ENCODE peak calls at places on chromosome 22, in seven cellular contexts. T, I, E, B, S, P and V are unnamed samples.

GRCh38 chr22:49193901-49194465 is 633.7 kb downstream of the BRD1 start:
- DNase-seq in T (peak), I (no peak), E (no peak), B (no peak), S (no peak), P (no peak), V (no peak)

GRCh38 chr22:35792501-35792900 is 74.8 kb downstream of the APOL5 start:
- DNase-seq in T (no peak), I (no peak), E (no peak), B (no peak), S (no peak), P (no peak), V (no peak)

GRCh38 chr22:35257321-35258143 is at the start of gene HMGXB4:
- DNase-seq in T (peak), I (peak), E (peak), B (peak), S (peak), P (peak), V (peak)

GRCh38 chr22:16777284-16777924 is 47.8 kb downstream of the XKR3 start:
- DNase-seq in T (no peak), I (no peak), E (no peak), B (no peak), S (no peak), P (no peak), V (no peak)

GRCh38 chr22:20977516-20978170 is 4.5 kb upstream of the LZTR1 start:
- DNase-seq in T (no peak), I (no peak), E (no peak), B (no peak), S (no peak), P (no peak), V (no peak)

GRCh38 chr22:24482586-24482985 is 12.5 kb upstream of the UPB1 start:
- DNase-seq in T (no peak), I (no peak), E (no peak), B (no peak), S (no peak), P (no peak), V (no peak)

GRCh38 chr22:43848366-43849171 is 13.7 kb downstream of the SULT4A1 start:
- DNase-seq in T (peak), I (no peak), E (peak), B (peak), S (no peak), P (no peak), V (no peak)

GRCh38 chr22:17198188-17199130 is 20.8 kb downstream of the ADA2 start:
- DNase-seq in T (peak), I (no peak), E (no peak), B (peak), S (peak), P (peak), V (no peak)

GRCh38 chr22:28252539-28252938 is 333.5 kb upstream of the PITPNB start:
- DNase-seq in T (no peak), I (no peak), E (no peak), B (no peak), S (no peak), P (no peak), V (no peak)

GRCh38 chr22:43313497-43314474 is 29.4 kb downstream of the SCUBE1 start:
- DNase-seq in T (peak), I (no peak), E (peak), B (peak), S (peak), P (peak), V (no peak)

GRCh38 chr22:22408731-22409696 is 99.5 kb downstream of the ZNF280B start:
- DNase-seq in T (no peak), I (no peak), E (no peak), B (no peak), S (no peak), P (no peak), V (no peak)

GRCh38 chr22:46150615-46151423 is 493 bp downstream of the PPARA start:
- DNase-seq in T (peak), I (peak), E (peak), B (no peak), S (peak), P (peak), V (peak)

GRCh38 chr22:46592390-46592872 is 27.8 kb upstream of the GRAMD4 start:
- DNase-seq in T (no peak), I (peak), E (peak), B (no peak), S (peak), P (peak), V (peak)

GRCh38 chr22:35835267-35835997 is 117.8 kb downstream of the APOL5 start:
- DNase-seq in T (no peak), I (no peak), E (no peak), B (no peak), S (no peak), P (no peak), V (no peak)

GRCh38 chr22:42645938-42646568 is 3.1 kb downstream of the CYB5R3 start:
- DNase-seq in T (no peak), I (no peak), E (no peak), B (no peak), S (peak), P (no peak), V (no peak)

GRCh38 chr22:46457502-46458488 is 79.6 kb downstream of the CELSR1 start:
- DNase-seq in T (no peak), I (no peak), E (no peak), B (no peak), S (no peak), P (no peak), V (no peak)

DNA sequence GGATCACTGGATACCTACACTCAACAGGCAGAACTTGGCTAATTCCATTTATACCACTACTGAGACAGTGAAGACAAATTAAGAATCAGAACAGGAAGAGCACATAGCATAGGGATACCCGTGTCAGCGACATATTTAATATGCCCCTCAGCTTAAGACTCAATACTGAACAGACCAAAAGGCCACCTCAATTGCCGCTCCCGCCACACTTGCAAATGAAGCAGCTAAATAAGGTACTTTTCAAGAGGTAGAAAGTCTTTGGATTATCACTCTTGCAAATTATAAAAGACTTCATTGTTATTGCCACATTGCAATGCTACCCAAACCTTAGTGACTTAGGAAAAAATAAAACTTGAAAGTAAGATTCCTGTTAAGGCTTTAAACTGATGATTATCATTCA is 3.1 kb downstream of the DDX17 start:
- DNase-seq in T (no peak), I (no peak), E (no peak), B (no peak), S (no peak), P (no peak), V (no peak)
- H3K27ac ChIP-seq in T (peak), I (no peak), E (peak), B (peak), S (no peak), P (no peak), V (no peak)

DNA sequence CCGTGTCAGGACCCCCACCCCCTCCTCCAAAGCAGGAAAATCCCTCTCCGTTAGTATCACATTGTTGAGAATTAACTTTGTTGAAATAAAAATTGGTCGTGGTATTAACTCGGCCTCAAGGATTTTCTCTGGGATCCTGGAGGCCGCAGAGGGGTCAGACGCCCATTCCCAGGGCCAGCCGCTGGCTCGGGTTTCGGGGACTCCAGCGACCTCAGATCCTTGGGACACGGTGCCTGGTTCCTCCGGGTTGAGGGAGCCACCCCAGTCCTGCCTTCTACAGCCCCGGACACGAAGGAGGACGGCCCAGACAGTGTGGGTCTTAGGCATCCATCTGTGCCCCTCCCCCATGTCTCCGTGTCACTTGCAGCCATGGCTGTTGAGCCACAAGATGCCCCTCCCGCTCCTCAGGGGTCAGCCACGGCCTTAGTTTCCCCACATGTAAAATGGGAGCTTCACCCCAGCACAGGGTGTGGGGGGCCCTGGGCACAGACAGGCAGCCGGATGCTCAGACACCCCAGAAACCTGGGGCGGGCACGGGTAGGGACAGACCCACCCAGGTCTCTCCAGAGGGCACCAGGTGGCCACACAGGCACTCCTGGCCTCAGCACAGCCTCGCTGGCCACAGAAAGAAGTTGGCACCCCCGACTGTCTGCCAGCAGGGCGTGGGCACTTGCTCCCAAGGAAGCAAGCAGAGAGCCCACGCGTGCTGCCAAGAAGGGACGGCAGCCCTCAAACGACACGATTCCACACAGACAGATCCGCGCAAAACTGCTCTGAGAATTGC is 15.5 kb downstream of the GP1BB start:
- DNase-seq in T (no peak), I (no peak), E (no peak), B (no peak), S (no peak), P (no peak), V (no peak)
- H3K27ac ChIP-seq in T (no peak), I (no peak), E (no peak), B (no peak), S (no peak), P (no peak), V (no peak)

GRCh38 chr22:33811208-33811607 is 109.1 kb downstream of the LARGE1 start:
- DNase-seq in T (no peak), I (no peak), E (no peak), B (peak), S (no peak), P (no peak), V (no peak)
- H3K27ac ChIP-seq in T (no peak), I (no peak), E (peak), B (no peak), S (no peak), P (peak), V (no peak)

GRCh38 chr22:32799516-32799915 is 2.0 kb upstream of the TIMP3 start:
- DNase-seq in T (no peak), I (no peak), E (no peak), B (no peak), S (no peak), P (no peak), V (no peak)

GRCh38 chr22:32802291-32802826 is 854 bp downstream of the TIMP3 start:
- DNase-seq in T (no peak), I (no peak), E (no peak), B (no peak), S (no peak), P (no peak), V (no peak)

GRCh38 chr22:32801436-32802290 is at the start of gene TIMP3:
- DNase-seq in T (peak), I (peak), E (peak), B (peak), S (peak), P (peak), V (no peak)

GRCh38 chr22:32801001-32801435 is 487 bp upstream of the TIMP3 start:
- DNase-seq in T (no peak), I (no peak), E (no peak), B (no peak), S (no peak), P (no peak), V (no peak)

GRCh38 chr22:32800158-32800557 is 1.3 kb upstream of the TIMP3 start:
- DNase-seq in T (no peak), I (no peak), E (peak), B (no peak), S (peak), P (no peak), V (no peak)
- H3K27ac ChIP-seq in T (no peak), I (no peak), E (peak), B (no peak), S (peak), P (peak), V (no peak)

DNA sequence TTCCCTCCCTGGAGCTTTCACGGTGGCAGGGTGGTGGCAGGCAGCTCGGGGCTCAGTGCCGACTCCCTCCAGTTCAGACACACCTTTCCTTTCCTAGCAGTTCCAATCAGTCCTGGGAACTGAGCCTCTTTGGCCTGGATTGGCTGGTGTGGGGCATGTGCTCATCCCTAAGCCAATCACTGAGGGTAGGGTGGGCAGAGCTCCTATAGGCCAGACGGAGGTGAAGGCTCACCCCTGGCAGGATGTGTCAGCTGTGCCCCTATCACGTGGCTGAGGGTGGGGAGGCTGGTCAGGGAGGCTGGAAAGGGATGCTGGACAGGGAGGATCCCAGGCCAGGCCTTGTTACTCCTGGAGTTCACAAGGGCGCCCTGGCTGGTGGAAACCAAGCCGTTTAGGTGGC is 40.2 kb downstream of the CACNA1I start:
- DNase-seq in T (no peak), I (no peak), E (no peak), B (no peak), S (no peak), P (no peak), V (no peak)
- H3K27ac ChIP-seq in T (no peak), I (no peak), E (no peak), B (no peak), S (no peak), P (no peak), V (no peak)

GRCh38 chr22:37498289-37498909 is 12.2 kb upstream of the MFNG start:
- DNase-seq in T (no peak), I (no peak), E (no peak), B (peak), S (peak), P (no peak), V (peak)
- H3K27ac ChIP-seq in T (no peak), I (no peak), E (no peak), B (no peak), S (no peak), P (peak), V (no peak)

GRCh38 chr22:41403532-41404318 is 22.0 kb downstream of the TEF start:
- DNase-seq in T (peak), I (peak), E (peak), B (peak), S (peak), P (peak), V (peak)

GRCh38 chr22:41408665-41409064 is 26.9 kb downstream of the TEF start:
- DNase-seq in T (no peak), I (no peak), E (no peak), B (no peak), S (peak), P (no peak), V (no peak)

GRCh38 chr22:41410311-41410751 is 28.6 kb downstream of the TEF start:
- DNase-seq in T (peak), I (peak), E (peak), B (no peak), S (peak), P (peak), V (no peak)

GRCh38 chr22:41405588-41405987 is 23.8 kb downstream of the TEF start:
- DNase-seq in T (no peak), I (no peak), E (no peak), B (no peak), S (peak), P (no peak), V (no peak)

GRCh38 chr22:41407433-41407832 is 25.7 kb downstream of the TEF start:
- DNase-seq in T (no peak), I (no peak), E (no peak), B (no peak), S (no peak), P (no peak), V (no peak)
- H3K27ac ChIP-seq in T (no peak), I (peak), E (no peak), B (no peak), S (no peak), P (no peak), V (no peak)

GRCh38 chr22:19722915-19723164 is 499 bp upstream of the GP1BB start:
- DNase-seq in T (no peak), I (no peak), E (no peak), B (no peak), S (no peak), P (no peak), V (no peak)

GRCh38 chr22:19723165-19723989 is at the start of gene GP1BB:
- DNase-seq in T (no peak), I (no peak), E (no peak), B (peak), S (peak), P (peak), V (no peak)

GRCh38 chr22:19721486-19722172 is 1.7 kb upstream of the GP1BB start:
- DNase-seq in T (no peak), I (no peak), E (no peak), B (no peak), S (peak), P (peak), V (no peak)

GRCh38 chr22:19720999-19721485 is 2.3 kb upstream of the GP1BB start:
- DNase-seq in T (no peak), I (no peak), E (no peak), B (no peak), S (no peak), P (peak), V (no peak)

DNA sequence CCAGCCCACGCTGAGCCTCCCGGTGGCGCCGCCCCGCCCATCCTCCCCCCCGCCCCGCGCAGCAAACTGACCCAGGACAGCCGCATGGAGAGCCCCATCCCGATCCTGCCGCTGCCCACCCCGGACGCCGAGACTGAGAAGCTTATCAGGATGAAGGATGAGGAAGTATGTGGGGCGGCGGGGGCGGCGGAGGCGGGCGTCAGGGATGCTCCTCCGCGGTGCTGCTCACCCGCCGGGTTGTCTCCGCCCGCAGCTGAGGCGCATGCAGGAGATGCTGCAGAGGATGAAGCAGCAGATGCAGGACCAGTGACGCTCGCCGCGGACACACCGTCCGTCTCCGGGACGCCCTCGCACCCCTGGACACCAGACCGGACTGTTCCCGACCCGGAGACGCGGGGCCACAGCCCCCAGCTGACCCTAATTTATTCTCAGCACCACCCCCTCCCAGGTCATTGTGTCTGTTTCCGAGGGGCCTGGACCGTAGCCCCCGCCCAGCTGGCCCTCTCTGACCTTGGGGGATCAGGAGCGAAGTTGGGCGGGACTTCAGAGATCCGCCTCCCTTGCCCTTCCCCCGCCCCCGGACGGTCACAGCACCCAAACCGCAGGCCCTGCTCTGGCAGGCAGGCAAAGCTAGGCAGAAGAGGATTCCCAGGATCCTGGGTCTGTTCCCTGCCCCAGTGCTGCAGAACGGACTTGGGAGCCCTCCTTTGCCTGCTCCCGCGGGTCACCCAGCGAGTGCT is 994 bp upstream of the GP1BB start:
- DNase-seq in T (no peak), I (no peak), E (no peak), B (peak), S (peak), P (peak), V (no peak)
- H3K27ac ChIP-seq in T (no peak), I (no peak), E (no peak), B (peak), S (peak), P (peak), V (no peak)

GRCh38 chr22:29998627-29999026 is 81.6 kb upstream of the HORMAD2 start:
- DNase-seq in T (no peak), I (no peak), E (no peak), B (no peak), S (no peak), P (no peak), V (no peak)

GRCh38 chr22:29994027-29994715 is 86.1 kb upstream of the HORMAD2 start:
- DNase-seq in T (no peak), I (no peak), E (no peak), B (no peak), S (no peak), P (no peak), V (no peak)

GRCh38 chr22:29997516-29997915 is 82.7 kb upstream of the HORMAD2 start:
- DNase-seq in T (no peak), I (no peak), E (no peak), B (no peak), S (no peak), P (no peak), V (no peak)

GRCh38 chr22:29992341-29993275 is 87.7 kb upstream of the HORMAD2 start:
- DNase-seq in T (no peak), I (no peak), E (no peak), B (no peak), S (no peak), P (no peak), V (no peak)

DNA sequence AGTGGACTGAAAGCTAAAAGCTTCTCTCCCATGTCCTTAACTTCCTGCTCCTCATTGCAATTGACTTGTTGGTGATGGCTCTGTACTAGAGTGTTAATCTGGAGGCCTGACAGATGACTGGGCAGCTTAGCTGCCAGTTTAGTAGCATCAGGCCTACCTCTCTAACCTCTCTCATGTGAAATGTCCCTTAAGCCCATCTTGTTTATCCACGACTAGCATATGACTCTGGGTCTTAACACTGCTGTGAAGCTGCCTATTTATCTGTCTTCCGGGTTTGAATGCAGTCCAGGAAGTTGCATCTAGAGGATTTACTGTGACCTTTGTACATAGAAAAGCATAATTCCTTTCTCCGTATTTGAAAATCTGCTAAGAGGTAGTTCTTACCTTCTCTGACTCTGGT is 85.3 kb upstream of the HORMAD2 start:
- DNase-seq in T (no peak), I (no peak), E (no peak), B (no peak), S (no peak), P (no peak), V (no peak)
- H3K27ac ChIP-seq in T (peak), I (no peak), E (peak), B (no peak), S (peak), P (no peak), V (no peak)